ENCODE peak calls at places on chromosomes 5 and 9, in ten cellular contexts. One of them, this sample, is unnamed.

GRCh38 chr5:15027764-15028163 is 156.2 kb upstream of the ANKH start:
- DNase-seq in SIG-M5: no peak
- DNase-seq in progenitor cell of endocrine pancreas: no peak
- DNase-seq in RCC 7860: no peak
- DNase-seq in activated T-cell treated with anti-CD3 and anti-CD28 coated beads for 1 hour: no peak
- DNase-seq in stimulated activated CD4-positive, alpha-beta T cell treated with anti-CD3 and anti-CD28 coated beads, Interleukin-4, amount 100 ng/mL, for 1 hour: no peak
- DNase-seq in NCI-H1436 treated with DMSO at 0.1 percent for 48 hours: no peak
- DNase-seq in AG09319: no peak
- DNase-seq in erythroblast: no peak
- DNase-seq in M059J: no peak
- DNase-seq in this sample: no peak

GRCh38 chr5:74257645-74258328 is 382.7 kb downstream of the ENC1 start:
- DNase-seq in progenitor cell of endocrine pancreas: no peak
- DNase-seq in erythroblast: peak; percentile 58
- DNase-seq in NCI-H1436 treated with DMSO at 0.1 percent for 48 hours: no peak
- DNase-seq in activated T-cell treated with anti-CD3 and anti-CD28 coated beads for 1 hour: no peak
- DNase-seq in SIG-M5: no peak
- DNase-seq in M059J: peak; percentile 38
- DNase-seq in stimulated activated CD4-positive, alpha-beta T cell treated with anti-CD3 and anti-CD28 coated beads, Interleukin-4, amount 100 ng/mL, for 1 hour: no peak
- DNase-seq in AG09319: no peak
- DNase-seq in RCC 7860: no peak
- DNase-seq in this sample: no peak

GRCh38 chr9:79976501-79977444 is 405.0 kb downstream of the TLE4 start:
- DNase-seq in progenitor cell of endocrine pancreas: no peak
- DNase-seq in RCC 7860: no peak
- DNase-seq in SIG-M5: no peak
- DNase-seq in stimulated activated CD4-positive, alpha-beta T cell treated with anti-CD3 and anti-CD28 coated beads, Interleukin-4, amount 100 ng/mL, for 1 hour: no peak
- DNase-seq in erythroblast: no peak
- DNase-seq in M059J: no peak
- DNase-seq in AG09319: no peak
- DNase-seq in NCI-H1436 treated with DMSO at 0.1 percent for 48 hours: peak; percentile 93
- DNase-seq in activated T-cell treated with anti-CD3 and anti-CD28 coated beads for 1 hour: no peak
- DNase-seq in this sample: no peak

GRCh38 chr9:86241216-86241615 is 18.2 kb downstream of the C9orf153 start:
- DNase-seq in erythroblast: no peak
- DNase-seq in SIG-M5: no peak
- DNase-seq in activated T-cell treated with anti-CD3 and anti-CD28 coated beads for 1 hour: no peak
- DNase-seq in NCI-H1436 treated with DMSO at 0.1 percent for 48 hours: no peak
- DNase-seq in progenitor cell of endocrine pancreas: no peak
- DNase-seq in stimulated activated CD4-positive, alpha-beta T cell treated with anti-CD3 and anti-CD28 coated beads, Interleukin-4, amount 100 ng/mL, for 1 hour: no peak
- DNase-seq in RCC 7860: no peak
- DNase-seq in M059J: peak; percentile 12
- DNase-seq in AG09319: no peak
- DNase-seq in this sample: no peak

GRCh38 chr9:91746904-91747303 is 203.1 kb downstream of the ROR2 start:
- DNase-seq in stimulated activated CD4-positive, alpha-beta T cell treated with anti-CD3 and anti-CD28 coated beads, Interleukin-4, amount 100 ng/mL, for 1 hour: no peak
- DNase-seq in NCI-H1436 treated with DMSO at 0.1 percent for 48 hours: no peak
- DNase-seq in M059J: peak; percentile 36
- DNase-seq in progenitor cell of endocrine pancreas: no peak
- DNase-seq in RCC 7860: no peak
- DNase-seq in activated T-cell treated with anti-CD3 and anti-CD28 coated beads for 1 hour: no peak
- DNase-seq in SIG-M5: no peak
- DNase-seq in erythroblast: no peak
- DNase-seq in AG09319: no peak
- DNase-seq in this sample: no peak

GRCh38 chr5:38438757-38439156 is 117.7 kb downstream of the LIFR start:
- DNase-seq in stimulated activated CD4-positive, alpha-beta T cell treated with anti-CD3 and anti-CD28 coated beads, Interleukin-4, amount 100 ng/mL, for 1 hour: no peak
- DNase-seq in M059J: no peak
- DNase-seq in NCI-H1436 treated with DMSO at 0.1 percent for 48 hours: no peak
- DNase-seq in erythroblast: no peak
- DNase-seq in AG09319: no peak
- DNase-seq in progenitor cell of endocrine pancreas: no peak
- DNase-seq in RCC 7860: no peak
- DNase-seq in activated T-cell treated with anti-CD3 and anti-CD28 coated beads for 1 hour: no peak
- DNase-seq in SIG-M5: no peak
- DNase-seq in this sample: no peak

GRCh38 chr9:136525841-136526499 is 19.9 kb downstream of the NOTCH1 start:
- DNase-seq in SIG-M5: no peak
- DNase-seq in erythroblast: no peak
- DNase-seq in RCC 7860: no peak
- DNase-seq in activated T-cell treated with anti-CD3 and anti-CD28 coated beads for 1 hour: no peak
- DNase-seq in NCI-H1436 treated with DMSO at 0.1 percent for 48 hours: no peak
- DNase-seq in progenitor cell of endocrine pancreas: no peak
- DNase-seq in AG09319: no peak
- DNase-seq in M059J: peak; percentile 24
- DNase-seq in stimulated activated CD4-positive, alpha-beta T cell treated with anti-CD3 and anti-CD28 coated beads, Interleukin-4, amount 100 ng/mL, for 1 hour: no peak
- DNase-seq in this sample: no peak

GRCh38 chr5:15495026-15495425 is 5.0 kb upstream of the FBXL7 start:
- DNase-seq in NCI-H1436 treated with DMSO at 0.1 percent for 48 hours: no peak
- DNase-seq in M059J: peak; percentile 32
- DNase-seq in SIG-M5: no peak
- DNase-seq in stimulated activated CD4-positive, alpha-beta T cell treated with anti-CD3 and anti-CD28 coated beads, Interleukin-4, amount 100 ng/mL, for 1 hour: no peak
- DNase-seq in progenitor cell of endocrine pancreas: no peak
- DNase-seq in erythroblast: no peak
- DNase-seq in RCC 7860: no peak
- DNase-seq in AG09319: no peak
- DNase-seq in activated T-cell treated with anti-CD3 and anti-CD28 coated beads for 1 hour: no peak
- DNase-seq in this sample: no peak

GRCh38 chr5:65832603-65833228 is 93.7 kb upstream of the ERBIN start:
- DNase-seq in progenitor cell of endocrine pancreas: no peak
- DNase-seq in NCI-H1436 treated with DMSO at 0.1 percent for 48 hours: no peak
- DNase-seq in erythroblast: no peak
- DNase-seq in SIG-M5: no peak
- DNase-seq in AG09319: no peak
- DNase-seq in stimulated activated CD4-positive, alpha-beta T cell treated with anti-CD3 and anti-CD28 coated beads, Interleukin-4, amount 100 ng/mL, for 1 hour: no peak
- DNase-seq in RCC 7860: no peak
- DNase-seq in M059J: no peak
- DNase-seq in activated T-cell treated with anti-CD3 and anti-CD28 coated beads for 1 hour: no peak
- DNase-seq in this sample: no peak

GRCh38 chr9:114035845-114036785 is 42.0 kb downstream of the AMBP start:
- DNase-seq in AG09319: no peak
- DNase-seq in RCC 7860: no peak
- DNase-seq in erythroblast: no peak
- DNase-seq in NCI-H1436 treated with DMSO at 0.1 percent for 48 hours: no peak
- DNase-seq in activated T-cell treated with anti-CD3 and anti-CD28 coated beads for 1 hour: no peak
- DNase-seq in SIG-M5: no peak
- DNase-seq in stimulated activated CD4-positive, alpha-beta T cell treated with anti-CD3 and anti-CD28 coated beads, Interleukin-4, amount 100 ng/mL, for 1 hour: no peak
- DNase-seq in M059J: no peak
- DNase-seq in progenitor cell of endocrine pancreas: no peak
- DNase-seq in this sample: no peak

GRCh38 chr5:34743878-34744277 is 87.8 kb downstream of the RAI14 start:
- DNase-seq in SIG-M5: no peak
- DNase-seq in erythroblast: no peak
- DNase-seq in progenitor cell of endocrine pancreas: no peak
- DNase-seq in stimulated activated CD4-positive, alpha-beta T cell treated with anti-CD3 and anti-CD28 coated beads, Interleukin-4, amount 100 ng/mL, for 1 hour: no peak
- DNase-seq in M059J: peak; percentile 71
- DNase-seq in activated T-cell treated with anti-CD3 and anti-CD28 coated beads for 1 hour: no peak
- DNase-seq in RCC 7860: peak; percentile 89
- DNase-seq in AG09319: no peak
- DNase-seq in NCI-H1436 treated with DMSO at 0.1 percent for 48 hours: no peak
- DNase-seq in this sample: no peak

GRCh38 chr5:56078675-56079500 is 84.1 kb upstream of the IL6ST start:
- DNase-seq in SIG-M5: no peak
- DNase-seq in NCI-H1436 treated with DMSO at 0.1 percent for 48 hours: no peak
- DNase-seq in AG09319: no peak
- DNase-seq in erythroblast: no peak
- DNase-seq in activated T-cell treated with anti-CD3 and anti-CD28 coated beads for 1 hour: no peak
- DNase-seq in M059J: no peak
- DNase-seq in stimulated activated CD4-positive, alpha-beta T cell treated with anti-CD3 and anti-CD28 coated beads, Interleukin-4, amount 100 ng/mL, for 1 hour: no peak
- DNase-seq in RCC 7860: no peak
- DNase-seq in progenitor cell of endocrine pancreas: no peak
- DNase-seq in this sample: no peak

GRCh38 chr5:173645437-173645807 is 29.0 kb upstream of the BOD1 start:
- DNase-seq in RCC 7860: no peak
- DNase-seq in M059J: peak; percentile 42
- DNase-seq in SIG-M5: no peak
- DNase-seq in AG09319: no peak
- DNase-seq in erythroblast: no peak
- DNase-seq in progenitor cell of endocrine pancreas: no peak
- DNase-seq in stimulated activated CD4-positive, alpha-beta T cell treated with anti-CD3 and anti-CD28 coated beads, Interleukin-4, amount 100 ng/mL, for 1 hour: no peak
- DNase-seq in activated T-cell treated with anti-CD3 and anti-CD28 coated beads for 1 hour: no peak
- DNase-seq in NCI-H1436 treated with DMSO at 0.1 percent for 48 hours: no peak
- DNase-seq in this sample: no peak

GRCh38 chr9:109466623-109467590 is 31.2 kb downstream of the PTPN3 start:
- DNase-seq in RCC 7860: peak; percentile 73
- DNase-seq in progenitor cell of endocrine pancreas: no peak
- DNase-seq in M059J: peak; percentile 70
- DNase-seq in AG09319: no peak
- DNase-seq in activated T-cell treated with anti-CD3 and anti-CD28 coated beads for 1 hour: no peak
- DNase-seq in erythroblast: no peak
- DNase-seq in stimulated activated CD4-positive, alpha-beta T cell treated with anti-CD3 and anti-CD28 coated beads, Interleukin-4, amount 100 ng/mL, for 1 hour: no peak
- DNase-seq in NCI-H1436 treated with DMSO at 0.1 percent for 48 hours: no peak
- DNase-seq in SIG-M5: no peak
- DNase-seq in this sample: no peak

GRCh38 chr5:32388429-32389111 is 56.0 kb downstream of the ZFR start:
- DNase-seq in activated T-cell treated with anti-CD3 and anti-CD28 coated beads for 1 hour: no peak
- DNase-seq in stimulated activated CD4-positive, alpha-beta T cell treated with anti-CD3 and anti-CD28 coated beads, Interleukin-4, amount 100 ng/mL, for 1 hour: no peak
- DNase-seq in NCI-H1436 treated with DMSO at 0.1 percent for 48 hours: no peak
- DNase-seq in progenitor cell of endocrine pancreas: no peak
- DNase-seq in M059J: peak; percentile 36
- DNase-seq in SIG-M5: peak; percentile 32
- DNase-seq in erythroblast: peak; percentile 6
- DNase-seq in RCC 7860: no peak
- DNase-seq in AG09319: peak; percentile 18
- DNase-seq in this sample: no peak

GRCh38 chr9:132948482-132949050 is 4.2 kb upstream of the TSC1 start:
- DNase-seq in AG09319: no peak
- DNase-seq in progenitor cell of endocrine pancreas: no peak
- DNase-seq in NCI-H1436 treated with DMSO at 0.1 percent for 48 hours: no peak
- DNase-seq in M059J: no peak
- DNase-seq in stimulated activated CD4-positive, alpha-beta T cell treated with anti-CD3 and anti-CD28 coated beads, Interleukin-4, amount 100 ng/mL, for 1 hour: no peak
- DNase-seq in activated T-cell treated with anti-CD3 and anti-CD28 coated beads for 1 hour: no peak
- DNase-seq in RCC 7860: no peak
- DNase-seq in SIG-M5: no peak
- DNase-seq in erythroblast: no peak
- DNase-seq in this sample: no peak

GRCh38 chr9:89883401-89884341 is 278.9 kb downstream of the GADD45G start:
- DNase-seq in RCC 7860: no peak
- DNase-seq in AG09319: no peak
- DNase-seq in erythroblast: no peak
- DNase-seq in SIG-M5: no peak
- DNase-seq in stimulated activated CD4-positive, alpha-beta T cell treated with anti-CD3 and anti-CD28 coated beads, Interleukin-4, amount 100 ng/mL, for 1 hour: no peak
- DNase-seq in progenitor cell of endocrine pancreas: no peak
- DNase-seq in activated T-cell treated with anti-CD3 and anti-CD28 coated beads for 1 hour: no peak
- DNase-seq in NCI-H1436 treated with DMSO at 0.1 percent for 48 hours: no peak
- DNase-seq in M059J: no peak
- DNase-seq in this sample: no peak